ENCODE peak calls at places on chromosomes 3 and 15, in seven cellular contexts. J is uterus, E is GM10248, W is fibroblast of mammary gland, V is WTC11, T is cardiac muscle cell, I is colonic mucosa. C is an unnamed sample.
A peak's percentile ranks its signal among the peaks of the same experiment; 100 is the strongest.

GRCh38 chr3:187725653-187726370 is 19.5 kb downstream of the BCL6 start:
- DNase-seq in T (no peak), V (no peak), W (no peak), J (no peak), E (no peak), I (no peak), C (no peak)

GRCh38 chr15:89459271-89460038 is 36.9 kb downstream of the RHCG start:
- DNase-seq in J (no peak), E (no peak), I (peak; percentile 22), T (no peak), V (no peak), W (no peak), C (no peak)

GRCh38 chr15:68511073-68511991 is 67.5 kb upstream of the CORO2B start:
- DNase-seq in V (no peak), I (no peak), J (peak; percentile 75), W (peak; percentile 81), T (peak; percentile 97), E (no peak), C (no peak)

GRCh38 chr3:48739955-48740823 is 23.2 kb upstream of the IP6K2 start:
- DNase-seq in E (peak; percentile 82), J (peak; percentile 77), T (peak; percentile 95), W (peak; percentile 79), V (peak; percentile 90), I (peak; percentile 97), C (peak; percentile 75)

GRCh38 chr3:120284702-120285507 is at the start of gene GPR156:
- DNase-seq in T (peak; percentile 55), E (peak; percentile 22), J (no peak), V (peak; percentile 47), I (no peak), W (no peak), C (peak; percentile 20)

GRCh38 chr15:81222007-81222406 is 25.3 kb downstream of the IL16 start:
- DNase-seq in V (no peak), T (no peak), W (no peak), J (no peak), I (no peak), E (no peak), C (no peak)

GRCh38 chr3:131731709-131732108 is 228.9 kb upstream of the MRPL3 start:
- DNase-seq in T (no peak), I (no peak), W (no peak), J (no peak), V (no peak), E (no peak), C (no peak)

GRCh38 chr3:10845240-10845761 is 29.3 kb downstream of the SLC6A11 start:
- DNase-seq in J (peak; percentile 27), I (no peak), W (no peak), V (no peak), T (no peak), E (no peak), C (no peak)

GRCh38 chr3:186536883-186537553 is 7.2 kb downstream of the CRYGS start:
- DNase-seq in T (peak; percentile 23), I (no peak), E (no peak), J (no peak), W (peak; percentile 31), V (no peak), C (no peak)

GRCh38 chr3:12691733-12692132 is 27.8 kb upstream of the RAF1 start:
- DNase-seq in J (no peak), E (no peak), T (no peak), V (no peak), W (no peak), I (no peak), C (no peak)

GRCh38 chr3:184620799-184621119 is 59.2 kb downstream of the EPHB3 start:
- DNase-seq in V (no peak), J (no peak), W (no peak), I (no peak), E (no peak), T (no peak), C (no peak)

GRCh38 chr3:122947086-122947611 is 80.4 kb downstream of the SEMA5B start:
- DNase-seq in W (no peak), I (no peak), E (no peak), J (no peak), V (no peak), T (no peak), C (no peak)

GRCh38 chr3:122945230-122945629 is 82.3 kb downstream of the SEMA5B start:
- DNase-seq in T (no peak), E (no peak), W (no peak), V (no peak), I (no peak), J (no peak), C (no peak)

GRCh38 chr3:122947621-122948202 is 79.9 kb downstream of the SEMA5B start:
- DNase-seq in J (no peak), W (peak; percentile 41), I (no peak), V (no peak), E (no peak), T (peak; percentile 78), C (peak; percentile 40)

GRCh38 chr3:122946185-122946584 is 81.4 kb downstream of the SEMA5B start:
- DNase-seq in W (no peak), T (no peak), V (no peak), E (no peak), J (no peak), I (no peak), C (no peak)

GRCh38 chr3:122948398-122948797 is 79.2 kb downstream of the SEMA5B start:
- DNase-seq in W (no peak), T (no peak), E (no peak), J (no peak), V (peak; percentile 37), I (no peak), C (no peak)
- TF ChIP-seq CTCF in W (no peak), T (peak; percentile 13), E (no peak), J (no peak), V (no peak), I (no peak), C (no peak)

GRCh38 chr3:104269771-104270170 is 1096.9 kb upstream of the ALCAM start:
- DNase-seq in V (no peak), T (no peak), W (no peak), I (no peak), J (no peak), E (no peak), C (no peak)

GRCh38 chr3:104275199-104275598 is 1091.5 kb upstream of the ALCAM start:
- DNase-seq in J (no peak), V (no peak), W (no peak), E (no peak), T (no peak), I (no peak), C (no peak)

DNA sequence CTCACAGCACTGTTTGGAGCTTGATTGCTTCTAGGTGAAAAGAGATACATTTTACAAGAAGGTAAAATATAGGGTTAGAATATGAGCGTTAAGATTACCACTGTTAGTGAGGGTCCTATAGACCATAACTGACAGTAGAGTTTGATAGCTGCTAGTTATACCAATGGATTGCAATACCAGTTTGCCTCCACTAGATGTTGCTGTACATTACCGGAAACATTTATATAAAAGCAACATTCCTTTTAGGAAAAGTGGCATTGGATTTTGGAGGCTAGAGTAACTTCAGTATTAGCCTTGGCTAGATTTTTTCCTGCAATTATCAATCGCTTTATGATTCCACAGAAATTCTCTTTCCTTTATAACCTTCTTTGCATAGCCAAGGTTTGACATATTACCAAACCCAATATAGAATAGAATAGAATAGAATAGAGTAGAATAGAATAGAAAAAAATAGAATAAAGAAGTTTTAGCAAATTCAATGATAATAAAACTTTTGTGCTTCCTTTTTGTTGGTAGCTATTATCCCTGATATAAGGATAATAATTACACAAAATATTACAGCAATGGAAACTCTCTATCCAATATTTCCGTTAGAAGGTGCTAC is 1093.6 kb upstream of the ALCAM start:
- DNase-seq in V (no peak), T (peak; percentile 48), I (no peak), J (no peak), W (peak; percentile 51), E (no peak), C (peak; percentile 40)
- TF ChIP-seq CTCF in V (peak; percentile 77), T (peak; percentile 65), I (peak; percentile 40), J (peak; percentile 21), W (peak; percentile 75), E (peak; percentile 62), C (peak; percentile 50)

DNA sequence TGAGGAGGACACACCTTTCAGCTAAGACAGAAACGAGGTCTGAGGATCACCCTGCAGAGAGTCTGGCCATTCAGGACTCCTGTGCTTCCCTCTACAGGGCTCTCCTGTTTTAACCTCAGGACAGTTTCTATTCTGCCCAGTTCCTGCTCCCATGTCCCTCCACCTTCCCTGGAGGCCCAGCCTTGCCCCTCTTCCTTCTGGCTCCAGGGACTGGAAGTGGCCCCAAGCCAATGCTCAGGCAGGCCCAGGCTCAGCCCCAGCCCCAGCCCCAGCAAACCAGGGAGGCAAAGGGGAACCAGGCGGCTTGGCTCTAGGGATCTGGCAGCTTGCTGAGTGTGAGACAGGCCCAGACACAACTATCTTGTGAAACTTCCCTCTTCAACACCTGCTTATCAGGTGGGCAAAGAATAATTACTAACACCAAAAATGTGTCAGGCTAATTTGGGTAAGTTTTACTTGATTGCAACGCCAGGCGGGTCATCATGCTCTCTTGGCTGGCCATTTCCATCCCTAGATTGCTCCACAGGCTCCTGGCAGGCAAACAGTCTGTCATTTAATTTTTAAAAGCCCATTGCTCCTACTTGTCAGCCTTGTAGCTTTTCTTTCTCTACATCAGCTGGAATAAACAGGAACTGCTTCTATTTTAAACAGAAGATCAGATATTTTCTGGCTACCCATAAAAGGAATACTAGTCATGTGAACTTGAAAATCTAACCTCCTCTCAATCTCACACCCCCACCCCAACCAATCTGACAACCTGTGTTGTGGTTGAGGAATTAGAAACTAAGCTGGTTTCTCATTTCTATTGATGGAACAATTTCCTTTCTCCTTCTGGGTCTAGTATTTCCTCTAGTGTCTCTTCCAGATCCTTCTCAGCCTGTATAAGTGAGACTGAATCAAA is 33.5 kb downstream of the UPK1B start:
- DNase-seq in J (no peak), W (no peak), V (no peak), E (no peak), I (no peak), T (no peak), C (peak; percentile 72)
- TF ChIP-seq CTCF in J (no peak), W (no peak), V (no peak), E (no peak), I (no peak), T (no peak), C (no peak)

GRCh38 chr3:153289334-153289808 is 127.3 kb downstream of the RAP2B start:
- DNase-seq in W (peak; percentile 42), V (no peak), E (no peak), T (no peak), J (no peak), I (no peak), C (no peak)

GRCh38 chr3:153287017-153287416 is 125.0 kb downstream of the RAP2B start:
- DNase-seq in V (no peak), W (no peak), J (no peak), I (no peak), T (no peak), E (no peak), C (no peak)

GRCh38 chr3:153284282-153284938 is 122.4 kb downstream of the RAP2B start:
- DNase-seq in W (peak; percentile 92), J (peak; percentile 59), E (peak; percentile 18), V (no peak), I (peak; percentile 30), T (peak; percentile 92), C (peak; percentile 79)

GRCh38 chr3:153285982-153286381 is 124.0 kb downstream of the RAP2B start:
- DNase-seq in W (no peak), V (no peak), J (no peak), E (no peak), T (no peak), I (no peak), C (no peak)

DNA sequence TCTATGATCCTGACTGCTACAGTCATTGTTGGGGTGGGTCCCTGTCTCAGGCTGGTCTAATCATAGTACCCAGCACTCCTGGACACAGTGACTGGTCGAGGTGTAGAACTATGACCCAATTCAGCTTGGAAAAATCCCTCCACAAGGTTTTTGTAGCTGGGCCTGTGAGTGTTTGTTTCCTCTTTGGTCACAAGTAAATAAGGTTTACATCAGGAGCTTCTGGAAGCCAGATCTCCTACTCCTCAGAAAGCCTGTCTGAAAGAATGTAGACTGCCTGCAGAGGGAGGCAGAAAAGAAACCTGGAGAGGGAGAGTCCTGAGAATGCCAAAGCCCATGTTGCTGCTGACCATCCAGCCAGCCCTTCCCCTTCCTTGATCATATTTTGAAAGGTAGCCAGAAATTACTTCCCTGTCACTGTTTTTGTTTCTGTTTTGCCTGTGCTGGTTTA is 123.2 kb downstream of the RAP2B start:
- DNase-seq in I (no peak), E (no peak), J (no peak), T (peak; percentile 55), W (peak; percentile 40), V (no peak), C (no peak)
- TF ChIP-seq CTCF in I (no peak), E (no peak), J (no peak), T (no peak), W (no peak), V (no peak), C (no peak)

C was measured in MCF 10A.